ENCODE peak calls at places on chromosomes 12 and 14, in ten cellular contexts. K is body of pancreas; M is left ventricle myocardium superior; N is natural killer cell; F is effector memory CD8-positive, alpha-beta T cell; Q is heart left ventricle; D is activated T-cell treated with anti-CD3 and anti-CD28 coated beads, Interleukin-2, amount 50 U/mL, for 4 hours; H is stimulated activated naive CD8-positive, alpha-beta T cell treated with anti-CD3 and anti-CD28 coated beads, Interleukin-15, amount 100 ng/mL, for 72 hours; B is lower lobe of right lung; G is activated CD8-positive, alpha-beta T cell treated with anti-CD3 and anti-CD28 coated beads, Interleukin-2, amount 10 ng/mL, durations not matched to agents 7 days and 5 days. X is an unnamed sample.

GRCh38 chr12:11978985-11979384 is 91.8 kb upstream of the BCL2L14 start:
- ATAC-seq in K (no peak), M (no peak), N (no peak), F (no peak), Q (no peak), D (peak; percentile 58), H (peak; percentile 57), B (no peak), G (no peak), X (no peak)

GRCh38 chr14:51160871-51161270 is 66.0 kb upstream of the TRIM9 start:
- ATAC-seq in K (no peak), M (no peak), N (no peak), F (no peak), Q (no peak), D (no peak), H (no peak), B (no peak), G (no peak), X (no peak)

GRCh38 chr14:70858641-70859040 is 48.6 kb upstream of the PCNX1 start:
- ATAC-seq in K (no peak), M (no peak), N (no peak), F (no peak), Q (no peak), D (no peak), H (no peak), B (no peak), G (no peak), X (no peak)

GRCh38 chr14:68619805-68620574 is 172.9 kb downstream of the ZFP36L1 start:
- ATAC-seq in K (no peak), M (peak; percentile 96), N (no peak), F (no peak), Q (peak; percentile 97), D (no peak), H (no peak), B (no peak), G (no peak), X (no peak)

GRCh38 chr12:69345742-69346141 is 2.4 kb upstream of the LYZ start:
- ATAC-seq in K (peak; percentile 84), M (no peak), N (no peak), F (no peak), Q (no peak), D (no peak), H (no peak), B (no peak), G (no peak), X (no peak)

GRCh38 chr12:1422604-1423315 is 171.6 kb downstream of the FBXL14 start:
- ATAC-seq in K (no peak), M (no peak), N (peak; percentile 45), F (peak; percentile 69), Q (no peak), D (peak; percentile 59), H (peak; percentile 67), B (no peak), G (no peak), X (no peak)

GRCh38 chr14:33598582-33598981 is 352.3 kb downstream of the EGLN3 start:
- ATAC-seq in K (no peak), M (no peak), N (no peak), F (no peak), Q (no peak), D (no peak), H (no peak), B (no peak), G (no peak), X (no peak)

GRCh38 chr12:68853396-68854077 is 45.6 kb downstream of the MDM2 start:
- ATAC-seq in K (no peak), M (no peak), N (no peak), F (no peak), Q (no peak), D (peak; percentile 59), H (peak; percentile 71), B (no peak), G (no peak), X (no peak)

GRCh38 chr14:72677664-72678063 is 216.2 kb downstream of the DPF3 start:
- ATAC-seq in K (no peak), M (no peak), N (no peak), F (no peak), Q (no peak), D (no peak), H (no peak), B (no peak), G (no peak), X (no peak)

GRCh38 chr12:80443974-80444666 is at the start of gene PTPRQ:
- ATAC-seq in K (no peak), M (no peak), N (no peak), F (no peak), Q (no peak), D (no peak), H (no peak), B (no peak), G (no peak), X (peak; percentile 72)

GRCh38 chr12:124030510-124030909 is 57.5 kb downstream of the ZNF664 start:
- ATAC-seq in K (peak; percentile 51), M (no peak), N (no peak), F (no peak), Q (peak; percentile 24), D (no peak), H (no peak), B (no peak), G (no peak), X (peak; percentile 32)

GRCh38 chr12:120761581-120761980 is 36.0 kb downstream of the ACADS start:
- ATAC-seq in K (no peak), M (peak; percentile 85), N (no peak), F (no peak), Q (peak; percentile 75), D (no peak), H (no peak), B (peak; percentile 82), G (no peak), X (peak; percentile 77)

GRCh38 chr14:22981090-22982012 is 1.0 kb downstream of the AJUBA start:
- ATAC-seq in K (no peak), M (peak; percentile 3), N (peak; percentile 14), F (peak; percentile 10), Q (peak; percentile 5), D (no peak), H (peak; percentile 27), B (peak; percentile 30), G (no peak), X (no peak)

GRCh38 chr12:121770802-121771625 is 22.5 kb downstream of the RHOF start:
- ATAC-seq in K (no peak), M (no peak), N (no peak), F (no peak), Q (no peak), D (no peak), H (no peak), B (no peak), G (no peak), X (no peak)

GRCh38 chr12:89461190-89461589 is 63.4 kb downstream of the GALNT4 start:
- ATAC-seq in K (no peak), M (peak; percentile 61), N (peak; percentile 8), F (no peak), Q (peak; percentile 56), D (peak; percentile 21), H (no peak), B (peak; percentile 43), G (peak; percentile 21), X (peak; percentile 9)

GRCh38 chr14:23657959-23658470 is 21.9 kb downstream of the DHRS2 start:
- ATAC-seq in K (no peak), M (peak; percentile 92), N (no peak), F (no peak), Q (peak; percentile 72), D (no peak), H (no peak), B (no peak), G (no peak), X (no peak)

GRCh38 chr12:23853640-23854039 is 95.8 kb downstream of the SOX5 start:
- ATAC-seq in K (no peak), M (no peak), N (no peak), F (no peak), Q (no peak), D (no peak), H (no peak), B (no peak), G (no peak), X (no peak)

GRCh38 chr12:88235183-88235833 is 93.2 kb downstream of the TMTC3 start:
- ATAC-seq in K (no peak), M (no peak), N (no peak), F (no peak), Q (no peak), D (peak; percentile 86), H (peak; percentile 89), B (no peak), G (no peak), X (no peak)

GRCh38 chr14:53663709-53664108 is 292.9 kb downstream of the BMP4 start:
- ATAC-seq in K (no peak), M (peak; percentile 70), N (no peak), F (no peak), Q (peak; percentile 69), D (no peak), H (no peak), B (no peak), G (no peak), X (peak; percentile 34)

GRCh38 chr14:91985521-91986255 is 38.2 kb upstream of the FBLN5 start:
- ATAC-seq in K (peak; percentile 47), M (peak; percentile 60), N (no peak), F (no peak), Q (peak; percentile 57), D (no peak), H (no peak), B (no peak), G (no peak), X (no peak)

GRCh38 chr14:24274101-24274543 is 2.7 kb upstream of the RABGGTA start:
- ATAC-seq in K (peak; percentile 79), M (peak; percentile 17), N (no peak), F (no peak), Q (peak; percentile 9), D (peak; percentile 61), H (peak; percentile 61), B (peak; percentile 64), G (peak; percentile 2), X (no peak)

GRCh38 chr12:25130741-25131188 is 64.2 kb downstream of the DNAI7 start:
- ATAC-seq in K (peak; percentile 48), M (no peak), N (peak; percentile 42), F (peak; percentile 45), Q (no peak), D (no peak), H (no peak), B (no peak), G (no peak), X (no peak)

GRCh38 chr14:70170976-70171375 is 17.8 kb downstream of the SLC8A3 start:
- ATAC-seq in K (no peak), M (no peak), N (no peak), F (no peak), Q (no peak), D (no peak), H (no peak), B (no peak), G (no peak), X (no peak)

GRCh38 chr12:127178463-127178862 is 1088.5 kb upstream of the TMEM132C start:
- ATAC-seq in K (no peak), M (no peak), N (no peak), F (no peak), Q (no peak), D (no peak), H (no peak), B (no peak), G (no peak), X (no peak)

GRCh38 chr12:6416596-6416995 is 28.2 kb upstream of the CD27 start:
- ATAC-seq in K (no peak), M (peak; percentile 69), N (no peak), F (no peak), Q (peak; percentile 55), D (no peak), H (peak; percentile 42), B (peak; percentile 81), G (no peak), X (no peak)

GRCh38 chr14:81478446-81478845 is 55.2 kb downstream of the SEL1L start:
- ATAC-seq in K (peak; percentile 33), M (peak; percentile 55), N (no peak), F (no peak), Q (peak; percentile 65), D (no peak), H (no peak), B (no peak), G (no peak), X (no peak)